ENCODE peak calls at places on chromosomes 6 and 20, in nine cellular contexts. P is T-helper 1 cell; W is Daoy; X is lower lobe of right lung; D is retinal pigment epithelial cell; F is ACHN; G is GM06990; U is astrocyte of the spinal cord; J is effector CD8-positive, alpha-beta T cell. L is an unnamed sample.

GRCh38 chr20:40390654-40391053 is 298.4 kb downstream of the MAFB start:
- DNase-seq in U (no peak), X (no peak), D (no peak), P (no peak), J (no peak), F (peak), G (no peak), W (peak), L (no peak)

GRCh38 chr6:88566746-88567534 is 396.5 kb downstream of the RNGTT start:
- DNase-seq in U (no peak), J (no peak), F (no peak), P (no peak), X (no peak), W (no peak), D (no peak), G (peak), L (no peak)

GRCh38 chr6:16684896-16685554 is 76.2 kb downstream of the ATXN1 start:
- DNase-seq in D (no peak), W (peak), F (peak), P (peak), G (peak), J (no peak), X (no peak), U (peak), L (peak)

GRCh38 chr6:152474341-152474740 is 162.8 kb downstream of the SYNE1 start:
- DNase-seq in X (no peak), F (no peak), U (no peak), W (no peak), J (no peak), G (no peak), D (no peak), P (no peak), L (peak)

GRCh38 chr20:43983359-43983758 is 68.7 kb downstream of the TOX2 start:
- DNase-seq in F (peak), G (no peak), D (no peak), W (no peak), P (no peak), U (no peak), J (no peak), X (no peak), L (no peak)

GRCh38 chr6:18214003-18214402 is 50.3 kb downstream of the DEK start:
- DNase-seq in W (no peak), F (no peak), G (peak), D (no peak), U (no peak), X (no peak), P (no peak), J (no peak), L (no peak)

GRCh38 chr6:149325648-149326236 is 8.2 kb downstream of the TAB2 start:
- DNase-seq in W (no peak), U (no peak), F (no peak), J (no peak), D (no peak), X (no peak), P (no peak), G (no peak), L (no peak)

GRCh38 chr20:1401431-1401907 is 8.6 kb upstream of the FKBP1A start:
- DNase-seq in W (no peak), P (no peak), X (no peak), F (no peak), U (no peak), J (no peak), D (no peak), G (no peak), L (no peak)

GRCh38 chr20:23441850-23442313 is 2.4 kb downstream of the CSTL1 start:
- DNase-seq in G (no peak), W (peak), F (peak), D (no peak), U (peak), J (peak), P (peak), X (no peak), L (peak)

GRCh38 chr20:37390891-37391525 is 45.1 kb downstream of the SRC start:
- DNase-seq in G (no peak), J (no peak), P (no peak), F (no peak), U (no peak), X (peak), W (no peak), D (no peak), L (no peak)

GRCh38 chr6:157821342-157822033 is 1.6 kb upstream of the SNX9 start:
- DNase-seq in U (no peak), G (no peak), P (no peak), W (no peak), F (no peak), J (no peak), D (no peak), X (no peak), L (peak)

GRCh38 chr6:50826803-50827202 is 8.1 kb downstream of the TFAP2B start:
- DNase-seq in D (no peak), G (no peak), F (no peak), J (no peak), X (no peak), U (no peak), P (no peak), W (no peak), L (no peak)

GRCh38 chr6:166361080-166361429 is 18.7 kb upstream of the SFT2D1 start:
- DNase-seq in W (peak), U (peak), J (no peak), G (no peak), P (no peak), X (peak), F (no peak), D (no peak), L (no peak)

GRCh38 chr6:96777113-96777512 is 60.2 kb downstream of the GPR63 start:
- DNase-seq in X (no peak), U (no peak), G (no peak), W (no peak), J (no peak), P (no peak), D (no peak), F (no peak), L (no peak)

GRCh38 chr6:1821188-1822183 is 211.8 kb downstream of the FOXC1 start:
- DNase-seq in P (no peak), X (no peak), G (peak), J (no peak), U (peak), W (no peak), F (no peak), D (no peak), L (peak)

GRCh38 chr6:30075987-30076311 is 380 bp upstream of the RNF39 start:
- DNase-seq in G (no peak), J (no peak), D (no peak), X (peak), P (no peak), W (peak), U (no peak), F (no peak), L (no peak)